ENCODE peak calls at places on chromosome 14, in six cellular contexts. X, G, H, V, Y and C are unnamed samples.

GRCh38 chr14:105053421-105053820 is 11.8 kb downstream of the GPR132 start:
- DNase-seq in G (no peak), V (no peak), Y (no peak), X (no peak), H (no peak), C (no peak)

GRCh38 chr14:104322531-104323466 is 184.4 kb downstream of the KIF26A start:
- DNase-seq in Y (no peak), X (no peak), H (no peak), V (no peak), G (no peak), C (no peak)

GRCh38 chr14:102500190-102500661 is 9.3 kb downstream of the ANKRD9 start:
- DNase-seq in X (peak), V (peak), H (no peak), G (peak), Y (peak), C (peak)

GRCh38 chr14:101562659-101563351 is 1.5 kb downstream of the DIO3 start:
- DNase-seq in Y (no peak), X (no peak), V (peak), H (no peak), G (no peak), C (no peak)

GRCh38 chr14:104105822-104106470 is 20.4 kb downstream of the ASPG start:
- DNase-seq in V (peak), H (no peak), Y (no peak), X (no peak), G (no peak), C (no peak)

GRCh38 chr14:92988786-92989755 is 66.1 kb downstream of the CHGA start:
- DNase-seq in G (no peak), H (no peak), V (no peak), X (no peak), Y (no peak), C (no peak)

GRCh38 chr14:66476964-66477363 is 9.2 kb upstream of the CCDC196 start:
- DNase-seq in X (peak), H (no peak), V (no peak), G (peak), Y (peak), C (peak)

GRCh38 chr14:30938617-30939016 is 64.3 kb downstream of the COCH start:
- DNase-seq in X (no peak), Y (no peak), G (no peak), H (no peak), V (no peak), C (no peak)

DNA sequence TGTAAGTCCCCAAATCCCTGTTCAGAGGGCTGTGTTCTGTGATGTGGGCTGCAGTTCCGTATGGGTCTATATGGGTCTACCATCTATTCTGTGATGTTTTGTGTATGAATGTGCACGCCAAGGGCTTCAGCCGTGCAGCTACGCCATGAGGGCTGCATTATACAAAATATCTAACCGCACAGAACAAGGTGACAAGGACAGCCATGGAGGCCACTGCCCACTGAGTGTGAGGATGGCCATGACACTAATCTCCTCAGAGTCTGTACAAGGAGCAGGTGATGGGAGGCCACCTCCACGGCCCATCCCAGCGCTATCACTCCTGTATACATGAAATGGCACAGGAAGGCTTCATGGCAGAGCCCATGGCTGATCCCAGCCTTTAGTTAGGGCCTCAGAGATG is 102.0 kb downstream of the DICER1 start:
- DNase-seq in X (no peak), Y (no peak), H (no peak), G (no peak), V (no peak), C (no peak)
- TF ChIP-seq CTCF in X (no peak), Y (no peak), H (no peak), G (no peak), V (no peak), C (no peak)

GRCh38 chr14:34439090-34439489 is 22.9 kb downstream of the SPTSSA start:
- DNase-seq in G (no peak), H (no peak), Y (no peak), X (no peak), V (no peak), C (no peak)
- TF ChIP-seq CTCF in G (no peak), H (no peak), Y (no peak), X (no peak), V (no peak), C (no peak)

DNA sequence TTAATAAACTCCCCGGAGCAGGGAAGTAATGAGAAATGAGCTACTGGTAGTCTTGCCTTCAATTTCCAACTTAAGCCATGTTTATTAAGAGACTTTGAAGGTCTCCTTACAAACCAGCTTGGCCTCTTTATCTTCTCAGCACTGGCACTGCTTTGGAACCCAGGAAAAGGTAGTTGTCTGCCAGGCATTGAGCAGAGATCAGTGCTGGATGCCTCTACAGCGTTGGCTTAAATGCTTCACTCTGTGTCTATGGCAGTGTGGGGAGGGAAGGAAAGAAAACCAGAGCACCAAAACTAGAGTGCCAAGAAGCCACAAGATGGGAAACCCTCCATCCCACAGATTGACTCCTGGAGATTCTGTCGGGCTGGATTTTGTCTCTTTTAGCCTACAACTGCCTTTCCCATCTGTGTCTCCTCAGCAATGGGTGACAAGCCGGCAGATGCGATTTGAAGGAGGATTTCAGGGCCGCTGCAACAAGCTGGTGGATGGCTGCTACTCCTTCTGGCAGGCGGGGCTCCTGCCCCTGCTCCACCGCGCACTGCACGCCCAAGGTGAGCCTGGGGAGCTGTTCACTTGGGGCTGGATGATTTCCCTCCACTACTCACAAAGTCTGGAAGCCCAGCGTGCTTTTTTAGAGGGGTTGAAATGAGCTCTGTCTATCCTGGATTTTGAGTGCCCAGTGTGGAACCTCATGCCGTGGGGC is 57.3 kb downstream of the FNTB start:
- DNase-seq in H (no peak), Y (no peak), V (no peak), X (no peak), G (no peak), C (no peak)
- TF ChIP-seq CTCF in H (no peak), Y (no peak), V (no peak), X (no peak), G (no peak), C (no peak)

DNA sequence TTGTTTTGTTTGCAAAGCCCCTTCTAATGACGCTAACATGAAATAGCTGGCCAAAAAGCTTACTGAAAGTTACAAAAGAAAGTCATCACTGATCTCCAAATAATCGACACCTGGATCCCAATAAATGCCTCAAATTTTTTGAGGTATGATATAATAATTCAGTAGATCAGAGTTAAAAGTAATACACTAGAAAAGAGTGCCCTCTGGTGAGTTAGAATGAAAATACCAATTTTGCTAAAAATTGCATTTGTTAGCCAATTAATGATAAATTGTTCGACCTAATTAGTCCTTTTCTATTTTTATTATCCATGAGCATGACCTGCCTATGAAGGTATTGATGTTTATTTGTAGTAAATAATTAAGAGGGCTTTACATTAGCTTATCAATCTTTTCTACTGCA is 78.6 kb downstream of the CEP128 start:
- DNase-seq in V (no peak), H (no peak), Y (peak), X (no peak), G (no peak), C (peak)
- TF ChIP-seq CTCF in V (no peak), H (peak), Y (peak), X (peak), G (no peak), C (no peak)

GRCh38 chr14:77825895-77826519 is 26.1 kb downstream of the ADCK1 start:
- DNase-seq in H (no peak), V (no peak), G (no peak), X (no peak), Y (no peak), C (no peak)

GRCh38 chr14:77823378-77823777 is 23.5 kb downstream of the ADCK1 start:
- DNase-seq in H (no peak), V (no peak), G (no peak), X (no peak), Y (no peak), C (no peak)

GRCh38 chr14:77822307-77822706 is 22.4 kb downstream of the ADCK1 start:
- DNase-seq in X (no peak), V (no peak), G (no peak), H (no peak), Y (no peak), C (no peak)

DNA sequence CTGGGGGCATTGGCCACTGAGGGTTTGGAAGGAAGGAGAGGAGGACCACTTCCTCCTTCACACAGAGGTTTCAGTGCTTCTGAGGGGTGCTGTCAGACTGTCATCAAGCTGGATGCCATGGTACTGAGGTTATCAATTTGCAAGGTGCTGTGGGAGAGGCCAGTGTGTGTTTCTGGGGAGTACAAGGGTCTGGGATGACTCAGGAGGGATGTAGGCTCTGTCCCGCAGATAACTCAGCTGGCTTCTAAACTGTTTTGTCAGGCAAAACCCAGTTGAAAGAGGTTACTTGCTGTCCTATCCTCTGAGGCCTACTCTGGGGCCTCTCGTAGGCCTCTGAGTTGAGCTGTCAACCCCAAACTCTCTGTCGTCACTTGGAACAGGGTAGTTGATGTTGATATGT is 22.8 kb downstream of the ADCK1 start:
- DNase-seq in G (no peak), H (no peak), X (no peak), V (no peak), Y (no peak), C (no peak)
- TF ChIP-seq CTCF in G (no peak), H (no peak), X (no peak), V (no peak), Y (no peak), C (no peak)